ENCODE peak calls at places on chromosomes 13 and 19, in eight cellular contexts. H, F, N, Z, O, K, P and W are unnamed samples.

GRCh38 chr13:20128459-20128927 is 32.4 kb downstream of the GJA3 start:
- ATAC-seq in H (no peak), F (peak), O (peak), K (peak), N (peak), Z (peak), P (peak), W (peak)

GRCh38 chr13:19952850-19953249 is 5.7 kb upstream of the ZMYM2 start:
- ATAC-seq in O (no peak), F (no peak), P (no peak), H (no peak), K (no peak), N (peak), Z (no peak), W (no peak)

GRCh38 chr13:19267746-19268145 is 86.1 kb upstream of the TUBA3C start:
- ATAC-seq in Z (no peak), P (no peak), H (no peak), N (no peak), O (no peak), K (no peak), F (no peak), W (no peak)

GRCh38 chr19:40625406-40626120 is 24.4 kb downstream of the LTBP4 start:
- ATAC-seq in Z (no peak), H (no peak), O (no peak), N (no peak), F (no peak), P (no peak), K (no peak), W (no peak)

GRCh38 chr13:73141292-73141771 is 82.5 kb downstream of the KLF5 start:
- ATAC-seq in N (no peak), Z (no peak), O (no peak), P (no peak), K (no peak), H (no peak), F (no peak), W (no peak)

GRCh38 chr13:74444877-74445479 is 310.8 kb upstream of the KLF12 start:
- ATAC-seq in K (no peak), Z (no peak), F (no peak), N (peak), H (no peak), O (no peak), P (no peak), W (peak)

GRCh38 chr19:29817316-29817715 is 5.5 kb downstream of the CCNE1 start:
- ATAC-seq in N (no peak), H (no peak), O (no peak), K (no peak), P (no peak), Z (no peak), F (no peak), W (no peak)

GRCh38 chr13:20230913-20231838 is 943 bp downstream of the GJB6 start:
- ATAC-seq in O (peak), P (no peak), Z (peak), K (peak), F (peak), H (no peak), N (no peak), W (peak)

GRCh38 chr19:38786572-38787265 is 2.3 kb upstream of the LGALS7B start:
- ATAC-seq in H (no peak), N (peak), O (no peak), P (no peak), F (no peak), Z (no peak), K (no peak), W (no peak)

GRCh38 chr19:6491802-6492592 is 10.1 kb downstream of the TUBB4A start:
- ATAC-seq in H (no peak), Z (peak), F (no peak), O (no peak), N (no peak), K (no peak), P (no peak), W (no peak)

GRCh38 chr19:50230379-50231351 is 27.2 kb downstream of the MYH14 start:
- ATAC-seq in H (no peak), O (no peak), F (no peak), Z (no peak), N (no peak), P (peak), K (no peak), W (peak)

GRCh38 chr19:3618811-3619630 is 7.6 kb downstream of the CACTIN start:
- ATAC-seq in H (no peak), P (no peak), F (no peak), K (no peak), O (no peak), Z (no peak), N (no peak), W (no peak)

GRCh38 chr19:11848200-11848593 is 329 bp upstream of the ZNF439 start:
- ATAC-seq in P (no peak), F (no peak), H (no peak), O (no peak), N (no peak), K (no peak), Z (no peak), W (no peak)

GRCh38 chr13:47408546-47409319 is 511.9 kb upstream of the HTR2A start:
- ATAC-seq in H (no peak), F (no peak), O (no peak), K (no peak), Z (no peak), P (no peak), N (no peak), W (no peak)

GRCh38 chr13:43359536-43359935 is 336.1 kb downstream of the DNAJC15 start:
- ATAC-seq in P (no peak), O (no peak), Z (no peak), N (no peak), K (no peak), F (no peak), H (no peak), W (no peak)

GRCh38 chr13:50635504-50635903 is 208.0 kb downstream of the DLEU7 start:
- ATAC-seq in Z (no peak), O (peak), N (no peak), F (no peak), P (no peak), H (peak), K (no peak), W (no peak)

GRCh38 chr13:99366075-99366987 is 59.1 kb upstream of the GPR183 start:
- ATAC-seq in N (no peak), P (no peak), F (no peak), O (no peak), Z (no peak), H (no peak), K (no peak), W (no peak)

GRCh38 chr19:6639439-6639838 is 30.5 kb downstream of the TNFSF14 start:
- ATAC-seq in K (peak), P (no peak), N (no peak), Z (peak), F (no peak), H (no peak), O (no peak), W (no peak)

GRCh38 chr19:19628499-19629134 is 597 bp upstream of the LPAR2 start:
- ATAC-seq in P (peak), Z (peak), H (peak), K (peak), N (peak), O (peak), F (peak), W (peak)

GRCh38 chr19:45790942-45791341 is 1.7 kb downstream of the DMWD start:
- ATAC-seq in O (peak), H (no peak), Z (no peak), N (no peak), F (peak), K (no peak), P (no peak), W (no peak)

GRCh38 chr19:46428278-46429141 is at the start of gene PNMA8C:
- ATAC-seq in N (no peak), H (peak), Z (peak), K (peak), F (peak), P (peak), O (peak), W (peak)

GRCh38 chr13:42258747-42259146 is 13.2 kb upstream of the AKAP11 start:
- ATAC-seq in N (no peak), Z (no peak), P (peak), F (no peak), O (no peak), H (no peak), K (no peak), W (no peak)

GRCh38 chr13:76812971-76813691 is 73.1 kb downstream of the KCTD12 start:
- ATAC-seq in F (no peak), H (peak), P (no peak), Z (no peak), O (no peak), N (no peak), K (no peak), W (no peak)

GRCh38 chr13:102402292-102402691 is 444 bp upstream of the FGF14 start:
- ATAC-seq in Z (peak), O (peak), P (no peak), N (peak), K (peak), F (peak), H (peak), W (peak)

GRCh38 chr19:17061205-17061604 is 14.0 kb downstream of the HAUS8 start:
- ATAC-seq in P (no peak), Z (no peak), F (no peak), K (no peak), O (no peak), N (no peak), H (no peak), W (no peak)

GRCh38 chr13:51665456-51665855 is 81.2 kb downstream of the WDFY2 start:
- ATAC-seq in H (no peak), O (no peak), K (no peak), F (no peak), Z (no peak), N (no peak), P (no peak), W (no peak)

GRCh38 chr19:7657047-7657779 is 11.6 kb upstream of the RETN start:
- ATAC-seq in F (no peak), N (no peak), H (no peak), K (no peak), P (no peak), Z (peak), O (peak), W (no peak)

GRCh38 chr13:50713849-50714248 is 129.6 kb downstream of the DLEU7 start:
- ATAC-seq in N (no peak), O (peak), F (peak), H (peak), Z (peak), K (peak), P (no peak), W (no peak)

GRCh38 chr13:44465318-44465717 is 91.7 kb downstream of the SERP2 start:
- ATAC-seq in H (no peak), F (no peak), K (no peak), P (peak), O (no peak), N (peak), Z (no peak), W (peak)

GRCh38 chr19:39156230-39156890 is 30.8 kb downstream of the PAK4 start:
- ATAC-seq in O (no peak), P (no peak), F (no peak), H (peak), Z (peak), N (no peak), K (no peak), W (no peak)

GRCh38 chr19:8631425-8631819 is 989 bp downstream of the NFILZ start:
- ATAC-seq in O (no peak), K (no peak), Z (no peak), N (no peak), P (no peak), H (peak), F (no peak), W (no peak)

GRCh38 chr19:2051771-2052704 is 994 bp upstream of the MKNK2 start:
- ATAC-seq in F (peak), O (peak), K (peak), P (no peak), H (no peak), N (no peak), Z (peak), W (no peak)